ENCODE peak calls at places on chromosome 6, in six cellular contexts. S, L, D, G, Q and P are unnamed samples.

GRCh38 chr6:158660331-158660730 is 10.5 kb downstream of the SYTL3 start:
- DNase-seq in D (peak; percentile 54), L (peak; percentile 58), G (peak; percentile 70), S (no peak), Q (no peak), P (no peak)

GRCh38 chr6:37699138-37699766 is 1.6 kb upstream of the MDGA1 start:
- DNase-seq in L (no peak), G (peak; percentile 62), D (no peak), S (no peak), Q (no peak), P (no peak)

GRCh38 chr6:139647001-139647400 is 272.6 kb upstream of the CITED2 start:
- DNase-seq in D (no peak), G (no peak), L (no peak), S (no peak), Q (no peak), P (no peak)

GRCh38 chr6:36821581-36822335 is 17.5 kb downstream of the CPNE5 start:
- DNase-seq in L (no peak), D (no peak), Q (no peak), S (no peak), G (no peak), P (no peak)

GRCh38 chr6:15290962-15291704 is 45.3 kb downstream of the JARID2 start:
- DNase-seq in G (no peak), Q (no peak), S (no peak), L (no peak), D (no peak), P (no peak)

GRCh38 chr6:32845381-32845884 is 1.6 kb upstream of the PSMB8 start:
- DNase-seq in S (no peak), Q (no peak), G (no peak), L (peak; percentile 76), D (no peak), P (no peak)

GRCh38 chr6:31791324-31792089 is 4.0 kb downstream of the VARS1 start:
- DNase-seq in Q (no peak), L (peak; percentile 72), D (peak; percentile 77), S (peak; percentile 65), G (peak; percentile 85), P (peak; percentile 61)

GRCh38 chr6:217048-217659 is 75.1 kb upstream of the DUSP22 start:
- DNase-seq in G (peak; percentile 75), L (peak; percentile 57), D (peak; percentile 35), S (peak; percentile 34), Q (peak; percentile 55), P (no peak)

GRCh38 chr6:43746071-43746470 is 23.9 kb upstream of the VEGFA start:
- DNase-seq in S (no peak), G (no peak), Q (no peak), D (no peak), L (no peak), P (no peak)

GRCh38 chr6:135722679-135723078 is 128.8 kb upstream of the PDE7B start:
- DNase-seq in D (peak; percentile 72), G (no peak), S (peak; percentile 5), Q (no peak), L (no peak), P (peak; percentile 88)

GRCh38 chr6:119390276-119390793 is 40.8 kb upstream of the MAN1A1 start:
- DNase-seq in Q (no peak), S (no peak), D (no peak), L (no peak), G (peak; percentile 13), P (no peak)

GRCh38 chr6:92275150-92275549 is 1144.2 kb downstream of the EPHA7 start:
- DNase-seq in G (no peak), L (no peak), S (no peak), D (no peak), Q (no peak), P (no peak)

GRCh38 chr6:153059757-153060156 is 57.2 kb upstream of the MTRF1L start:
- DNase-seq in Q (no peak), G (no peak), S (peak; percentile 7), L (peak; percentile 11), D (no peak), P (peak; percentile 6)

GRCh38 chr6:134446228-134446848 is 128.4 kb upstream of the SGK1 start:
- DNase-seq in L (no peak), S (no peak), D (no peak), Q (no peak), G (no peak), P (no peak)

DNA sequence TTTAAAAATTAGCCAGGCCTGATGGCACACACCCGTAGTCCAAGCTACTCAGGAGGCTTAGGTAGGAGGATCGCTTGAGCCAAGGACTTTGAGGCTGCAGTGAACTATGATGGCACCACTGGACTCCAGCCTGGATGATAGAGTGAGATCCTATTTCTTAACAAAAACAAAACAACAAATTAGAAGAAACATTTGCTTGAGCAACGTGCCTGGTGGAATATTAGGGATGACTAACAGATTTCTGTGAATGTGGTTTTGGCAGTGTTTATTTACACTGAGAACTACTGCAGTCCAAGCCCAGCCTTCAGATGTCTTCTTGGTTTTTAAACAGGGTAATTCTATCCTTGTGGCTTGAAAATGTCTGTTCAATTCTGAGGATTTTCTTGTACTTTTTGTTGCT is 9.2 kb downstream of the PPP1R3G start:
- DNase-seq in S (no peak), D (no peak), Q (no peak), L (no peak), G (no peak), P (no peak)
- TF ChIP-seq MYC in S (no peak), D (no peak), Q (no peak), L (no peak), G (no peak), P (no peak)

DNA sequence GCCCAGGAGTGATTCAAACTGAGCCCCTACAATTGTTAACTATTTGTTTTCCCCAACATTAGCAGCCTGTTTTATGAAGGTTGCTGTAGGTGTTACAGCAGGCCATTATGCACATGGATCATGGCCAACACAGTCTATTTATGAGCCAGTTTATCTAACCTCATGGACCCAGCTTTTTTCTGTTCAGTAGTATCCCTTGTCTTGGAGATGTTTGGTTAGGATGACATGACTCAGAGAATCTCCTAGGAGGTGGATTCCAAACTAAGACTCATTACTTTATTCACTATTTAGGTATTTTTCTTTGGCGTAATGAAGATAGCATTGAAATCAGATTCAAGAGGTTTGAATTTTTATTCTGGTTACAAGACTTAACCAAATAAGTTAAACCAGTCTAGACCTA is 62.8 kb upstream of the TFB1M start:
- DNase-seq in Q (no peak), G (no peak), L (no peak), D (no peak), S (no peak), P (no peak)
- TF ChIP-seq MYC in Q (no peak), G (no peak), L (no peak), D (no peak), S (no peak), P (no peak)

DNA sequence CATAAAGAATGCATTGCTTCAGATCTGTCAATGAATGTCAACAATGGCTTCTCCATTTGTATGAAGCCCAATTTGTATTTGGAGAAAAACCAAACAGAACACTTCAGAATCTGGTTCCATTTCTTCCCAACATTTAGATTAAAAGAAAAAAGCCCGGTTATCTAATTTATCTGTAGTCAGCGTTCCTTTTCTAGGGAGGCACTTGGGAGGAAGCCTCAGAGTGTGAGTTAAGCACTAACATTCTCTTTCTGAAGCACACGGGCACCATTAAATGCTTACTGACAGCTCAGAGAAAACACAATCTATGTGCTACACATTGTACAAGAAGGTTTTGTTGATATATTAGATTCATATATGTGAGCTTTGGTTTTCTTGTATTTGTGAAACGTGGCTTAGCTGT is 311.1 kb upstream of the AGPAT4 start:
- DNase-seq in D (no peak), Q (no peak), S (no peak), L (no peak), G (no peak), P (no peak)
- TF ChIP-seq MYC in D (no peak), Q (no peak), S (no peak), L (no peak), G (no peak), P (no peak)

GRCh38 chr6:143515766-143516355 is 4.3 kb upstream of the FUCA2 start:
- DNase-seq in G (no peak), S (no peak), Q (no peak), D (no peak), L (no peak), P (no peak)

GRCh38 chr6:143514996-143515760 is 3.7 kb upstream of the FUCA2 start:
- DNase-seq in Q (no peak), G (peak; percentile 14), L (no peak), S (no peak), D (no peak), P (no peak)

GRCh38 chr6:143513410-143513809 is 1.9 kb upstream of the FUCA2 start:
- DNase-seq in Q (no peak), L (peak; percentile 71), S (peak; percentile 38), G (peak; percentile 77), D (no peak), P (no peak)

GRCh38 chr6:143517447-143517773 is 5.9 kb upstream of the FUCA2 start:
- DNase-seq in L (no peak), D (no peak), S (no peak), Q (no peak), G (no peak), P (no peak)

GRCh38 chr6:143516700-143517446 is 5.4 kb upstream of the FUCA2 start:
- DNase-seq in Q (no peak), L (peak; percentile 57), S (no peak), G (peak; percentile 49), D (no peak), P (no peak)
- TF ChIP-seq MYC in Q (no peak), L (no peak), S (no peak), G (no peak), D (no peak), P (no peak)

GRCh38 chr6:108807928-108808327 is 40.3 kb upstream of the ARMC2 start:
- DNase-seq in D (no peak), S (no peak), G (no peak), L (no peak), Q (no peak), P (no peak)

GRCh38 chr6:108803982-108804490 is 44.2 kb upstream of the ARMC2 start:
- DNase-seq in G (no peak), L (no peak), S (no peak), D (no peak), Q (no peak), P (no peak)

GRCh38 chr6:108805611-108806181 is 42.5 kb upstream of the ARMC2 start:
- DNase-seq in Q (peak; percentile 21), G (no peak), L (peak; percentile 24), S (no peak), D (no peak), P (no peak)

GRCh38 chr6:108806669-108807068 is 41.6 kb upstream of the ARMC2 start:
- DNase-seq in L (no peak), S (no peak), G (no peak), Q (no peak), D (no peak), P (no peak)

DNA sequence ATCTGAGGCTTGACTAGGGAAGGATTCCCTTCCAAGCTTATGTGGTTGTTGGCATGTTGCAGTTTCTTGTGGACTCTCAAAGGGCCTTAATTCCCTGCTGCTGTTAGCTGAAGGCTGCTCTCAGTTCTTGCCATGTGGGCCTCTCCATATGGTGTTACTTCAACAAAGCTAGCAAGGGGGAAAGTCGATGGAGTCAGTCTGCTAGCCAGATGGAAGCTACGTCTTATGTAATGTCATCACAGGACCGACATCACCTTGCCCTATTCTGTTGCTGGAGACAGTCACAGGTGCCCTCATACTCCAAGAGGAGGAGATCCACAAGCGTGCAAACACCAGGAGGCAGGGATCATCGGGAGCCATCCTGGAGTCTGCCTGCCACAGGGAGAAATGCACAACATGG is 43.2 kb upstream of the ARMC2 start:
- DNase-seq in L (no peak), Q (no peak), D (no peak), S (no peak), G (no peak), P (no peak)
- TF ChIP-seq MYC in L (no peak), Q (no peak), D (no peak), S (no peak), G (no peak), P (no peak)